ENCODE peak calls at places on chromosomes 12 and 14, in five cellular contexts. L is K562, G is GM12878, W is SK-N-SH, A is HepG2. I is an unnamed sample.

GRCh38 chr12:6779667-6780459 is 7.5 kb downstream of the LAG3 start:
- DNase-seq in L (no peak), G (no peak), W (no peak), A (peak; percentile 39), I (peak; percentile 48)

GRCh38 chr12:115424003-115424402 is 740.0 kb upstream of the TBX3 start:
- DNase-seq in L (no peak), G (no peak), W (no peak), A (no peak), I (no peak)

GRCh38 chr14:100726812-100727564 is at the start of gene DLK1:
- DNase-seq in L (peak; percentile 72), G (no peak), W (peak; percentile 91), A (no peak), I (no peak)

GRCh38 chr14:104093366-104094055 is 8.0 kb downstream of the ASPG start:
- DNase-seq in L (peak; percentile 69), G (no peak), W (peak; percentile 77), A (no peak), I (no peak)

GRCh38 chr14:99664636-99665273 is 19.3 kb upstream of the CYP46A1 start:
- DNase-seq in L (no peak), G (no peak), W (no peak), A (peak; percentile 32), I (no peak)

GRCh38 chr14:76919811-76920571 is 93.8 kb downstream of the LRRC74A start:
- DNase-seq in L (no peak), G (no peak), W (peak; percentile 86), A (peak; percentile 20), I (no peak)

GRCh38 chr12:11500222-11500860 is 105.0 kb upstream of the PRB2 start:
- DNase-seq in L (peak; percentile 64), G (no peak), W (peak; percentile 74), A (peak; percentile 19), I (peak; percentile 38)

GRCh38 chr14:97077687-97078086 is 280.5 kb downstream of the VRK1 start:
- DNase-seq in L (no peak), G (no peak), W (no peak), A (no peak), I (no peak)

GRCh38 chr12:100539209-100539608 is 34.3 kb upstream of the GAS2L3 start:
- DNase-seq in L (no peak), G (no peak), W (no peak), A (no peak), I (no peak)

GRCh38 chr12:127355061-127355820 is 911.7 kb upstream of the TMEM132C start:
- DNase-seq in L (peak; percentile 46), G (no peak), W (peak; percentile 32), A (no peak), I (no peak)

GRCh38 chr14:104388631-104389325 is 190.8 kb upstream of the C14orf180 start:
- DNase-seq in L (no peak), G (no peak), W (peak; percentile 36), A (no peak), I (no peak)

GRCh38 chr12:132618683-132619043 is at the start of gene P2RX2:
- DNase-seq in L (no peak), G (no peak), W (peak; percentile 63), A (no peak), I (no peak)

GRCh38 chr12:132620113-132620892 is 1.7 kb downstream of the P2RX2 start:
- DNase-seq in L (no peak), G (no peak), W (peak; percentile 45), A (no peak), I (no peak)

GRCh38 chr12:132617135-132617701 is 1.4 kb upstream of the P2RX2 start:
- DNase-seq in L (no peak), G (no peak), W (no peak), A (no peak), I (no peak)

GRCh38 chr12:132619301-132620112 is 931 bp downstream of the P2RX2 start:
- DNase-seq in L (no peak), G (no peak), W (peak; percentile 58), A (no peak), I (no peak)

GRCh38 chr12:132617822-132618682 is 524 bp upstream of the P2RX2 start:
- DNase-seq in L (no peak), G (no peak), W (peak; percentile 67), A (no peak), I (no peak)
- H3K4me3 ChIP-seq in L (no peak overlapping the region), G (no peak overlapping the region), W (no peak overlapping the region), A (no peak overlapping the region), I (no peak overlapping the region)

GRCh38 chr14:93047187-93047586 is 68.5 kb downstream of the ITPK1 start:
- DNase-seq in L (no peak), G (no peak), W (no peak), A (no peak), I (no peak)

GRCh38 chr14:93045211-93045674 is 70.5 kb downstream of the ITPK1 start:
- DNase-seq in L (no peak), G (no peak), W (no peak), A (peak; percentile 65), I (no peak)

GRCh38 chr14:93044601-93045000 is 71.1 kb downstream of the ITPK1 start:
- DNase-seq in L (peak; percentile 20), G (no peak), W (no peak), A (no peak), I (peak; percentile 66)

GRCh38 chr14:93046696-93047050 is 69.1 kb downstream of the ITPK1 start:
- DNase-seq in L (peak; percentile 18), G (no peak), W (no peak), A (no peak), I (no peak)

DNA sequence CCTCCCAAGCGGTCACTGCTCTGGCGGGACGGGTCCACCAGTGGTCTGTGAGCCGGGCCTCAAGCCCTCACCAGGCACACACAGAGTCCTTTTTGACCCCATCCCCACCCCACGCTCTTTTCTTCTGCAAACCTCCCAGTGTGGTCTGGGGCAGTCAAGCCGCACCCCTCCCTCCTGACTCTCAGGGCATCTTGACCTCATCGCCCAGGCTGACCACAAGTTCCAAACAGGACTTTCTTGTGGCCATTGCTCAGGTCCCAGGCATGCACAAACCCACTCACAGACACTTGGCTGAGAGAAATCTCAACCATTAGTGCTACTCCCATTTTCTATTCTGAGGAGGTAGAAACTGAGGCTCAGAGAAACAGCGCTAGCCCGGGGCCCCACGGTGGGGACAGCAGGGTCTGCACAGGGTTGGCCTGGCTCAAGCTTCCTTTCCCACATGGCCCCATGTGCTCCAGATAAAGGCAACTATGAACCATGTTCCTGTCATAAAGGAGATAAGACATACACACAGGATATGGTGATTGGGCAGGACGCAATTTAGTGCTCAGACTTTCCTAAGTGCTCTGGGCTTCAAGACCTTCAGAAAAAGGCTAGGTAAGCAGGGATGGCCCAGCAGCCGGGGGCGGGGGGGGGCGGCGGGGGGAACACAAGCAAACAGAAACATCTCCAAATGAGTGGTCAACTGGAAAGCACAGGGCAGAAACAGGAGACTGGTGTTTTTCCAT is 69.6 kb downstream of the ITPK1 start:
- DNase-seq in L (peak; percentile 26), G (no peak), W (peak; percentile 85), A (no peak), I (no peak)
- TF ChIP-seq GABPA in L (no peak), G (no peak), W (no peak), A (no peak), I (no peak)

GRCh38 chr12:122867701-122868461 is 28.0 kb downstream of the VPS37B start:
- DNase-seq in L (peak; percentile 50), G (no peak), W (peak; percentile 60), A (peak; percentile 71), I (no peak)

GRCh38 chr12:122866950-122867607 is 28.8 kb downstream of the VPS37B start:
- DNase-seq in L (no peak), G (no peak), W (peak; percentile 42), A (no peak), I (no peak)

GRCh38 chr12:122864894-122865253 is 29.6 kb downstream of the HIP1R start:
- DNase-seq in L (no peak), G (no peak), W (peak; percentile 15), A (no peak), I (no peak)

GRCh38 chr12:122866379-122866778 is 29.5 kb downstream of the VPS37B start:
- DNase-seq in L (no peak), G (no peak), W (no peak), A (peak; percentile 74), I (no peak)

GRCh38 chr12:122865268-122866231 is 30.3 kb downstream of the HIP1R start:
- DNase-seq in L (peak; percentile 61), G (no peak), W (peak; percentile 79), A (peak; percentile 69), I (no peak)
- H3K4me3 ChIP-seq in L (no peak overlapping the region), G (no peak overlapping the region), W (no peak overlapping the region), A (peak overlapping the region; percentile 20), I (no peak overlapping the region)

DNA sequence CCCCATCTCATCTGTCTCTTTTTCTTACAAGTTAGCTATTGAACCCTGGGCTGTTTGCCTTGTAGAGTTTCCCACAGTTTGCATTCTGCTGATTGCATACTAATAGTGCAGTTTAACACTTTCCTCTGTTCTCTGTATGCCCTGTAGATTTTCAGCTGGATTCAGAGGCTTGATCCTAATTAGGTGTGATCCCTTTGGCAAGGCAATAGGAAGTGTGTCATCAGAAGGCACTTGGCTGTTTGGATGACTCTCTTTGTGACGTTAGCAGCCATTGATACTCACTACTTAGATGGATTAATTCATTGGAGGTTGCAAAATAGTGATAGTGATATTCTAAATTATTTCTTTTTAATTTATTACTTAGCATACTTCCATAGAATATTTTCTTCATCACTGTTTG is 33.6 kb downstream of the FUT8 start:
- DNase-seq in L (no peak), G (no peak), W (no peak), A (no peak), I (no peak)
- TF ChIP-seq GABPA in L (no peak), G (no peak), W (no peak), A (no peak), I (no peak)

GRCh38 chr14:38432186-38432585 is 176.3 kb upstream of the CLEC14A start:
- DNase-seq in L (no peak), G (no peak), W (no peak), A (no peak), I (no peak)

GRCh38 chr14:38425324-38425976 is 169.6 kb upstream of the CLEC14A start:
- DNase-seq in L (no peak), G (no peak), W (no peak), A (no peak), I (no peak)

GRCh38 chr14:38430522-38430921 is 174.6 kb upstream of the CLEC14A start:
- DNase-seq in L (no peak), G (no peak), W (no peak), A (no peak), I (no peak)

GRCh38 chr14:38431156-38431555 is 175.3 kb upstream of the CLEC14A start:
- DNase-seq in L (no peak), G (no peak), W (no peak), A (no peak), I (no peak)
- H3K4me3 ChIP-seq in L (no peak overlapping the region), G (no peak overlapping the region), W (no peak overlapping the region), A (no peak overlapping the region), I (no peak overlapping the region)

DNA sequence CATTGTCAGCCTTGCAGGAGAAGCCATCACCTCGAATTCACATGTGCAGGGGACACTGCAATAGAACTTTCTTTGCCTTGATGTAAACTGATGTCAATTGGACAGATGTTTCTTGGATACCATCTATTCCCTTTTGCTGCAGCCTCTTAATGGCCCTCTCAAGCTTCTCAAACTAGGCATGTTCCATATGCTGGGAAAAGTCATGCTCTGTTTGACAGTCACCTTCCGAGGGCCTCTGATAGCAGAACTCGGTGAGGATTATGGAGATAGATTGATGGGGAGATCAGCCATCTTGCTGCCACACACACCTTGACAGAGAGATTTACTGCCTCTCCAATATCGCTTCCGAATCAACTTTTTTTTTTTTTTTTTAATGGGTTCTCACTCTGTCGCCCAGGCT is 145.8 kb upstream of the NUDT4 start:
- DNase-seq in L (no peak), G (no peak), W (no peak), A (no peak), I (no peak)
- TF ChIP-seq GABPA in L (no peak), G (no peak), W (no peak), A (no peak), I (no peak)

GRCh38 chr12:119180380-119181040 is 1.8 kb downstream of the HSPB8 start:
- DNase-seq in L (peak; percentile 23), G (no peak), W (no peak), A (no peak), I (no peak)
- H3K4me3 ChIP-seq in L (no peak overlapping the region), G (no peak overlapping the region), W (no peak overlapping the region), A (no peak overlapping the region), I (no peak overlapping the region)

I was measured in HL-60.